ENCODE peak calls at places on chromosomes 11 and 22, in ten cellular contexts. One of them, this sample, is unnamed.

GRCh38 chr11:84022221-84022620 is 736.1 kb upstream of the CCDC90B start:
- DNase-seq in hippocampal formation: peak
- DNase-seq in iris pigment epithelial cell: no peak
- DNase-seq in colonic mucosa: no peak
- DNase-seq in Right ventricle myocardium inferior: no peak
- DNase-seq in AG10803: no peak
- DNase-seq in left ventricle myocardium superior: no peak
- DNase-seq in D341Med: no peak
- DNase-seq in brain microvascular endothelial cell: no peak
- DNase-seq in C1 segment of cervical spinal cord: peak
- DNase-seq in this sample: no peak

GRCh38 chr11:16604784-16605439 is 133.5 kb upstream of the C11orf58 start:
- DNase-seq in iris pigment epithelial cell: no peak
- DNase-seq in colonic mucosa: peak
- DNase-seq in C1 segment of cervical spinal cord: no peak
- DNase-seq in brain microvascular endothelial cell: peak
- DNase-seq in Right ventricle myocardium inferior: peak
- DNase-seq in hippocampal formation: no peak
- DNase-seq in left ventricle myocardium superior: peak
- DNase-seq in AG10803: peak
- DNase-seq in D341Med: peak
- DNase-seq in this sample: peak

GRCh38 chr22:39013923-39014722 is at the start of gene APOBEC3C:
- DNase-seq in Right ventricle myocardium inferior: peak
- DNase-seq in C1 segment of cervical spinal cord: peak
- DNase-seq in colonic mucosa: peak
- DNase-seq in iris pigment epithelial cell: peak
- DNase-seq in left ventricle myocardium superior: peak
- DNase-seq in D341Med: no peak
- DNase-seq in brain microvascular endothelial cell: peak
- DNase-seq in hippocampal formation: no peak
- DNase-seq in AG10803: peak
- DNase-seq in this sample: peak

GRCh38 chr11:76798656-76799055 is 15.5 kb downstream of the TSKU start:
- DNase-seq in brain microvascular endothelial cell: no peak
- DNase-seq in D341Med: no peak
- DNase-seq in iris pigment epithelial cell: no peak
- DNase-seq in colonic mucosa: no peak
- DNase-seq in Right ventricle myocardium inferior: no peak
- DNase-seq in left ventricle myocardium superior: no peak
- DNase-seq in AG10803: no peak
- DNase-seq in C1 segment of cervical spinal cord: no peak
- DNase-seq in hippocampal formation: no peak
- DNase-seq in this sample: no peak

GRCh38 chr22:31105282-31105929 is 2.0 kb downstream of the SELENOM start:
- DNase-seq in Right ventricle myocardium inferior: no peak
- DNase-seq in hippocampal formation: no peak
- DNase-seq in C1 segment of cervical spinal cord: no peak
- DNase-seq in D341Med: no peak
- DNase-seq in brain microvascular endothelial cell: no peak
- DNase-seq in iris pigment epithelial cell: no peak
- DNase-seq in left ventricle myocardium superior: no peak
- DNase-seq in colonic mucosa: no peak
- DNase-seq in AG10803: no peak
- DNase-seq in this sample: no peak

GRCh38 chr22:26579331-26579886 is 10.5 kb downstream of the TPST2 start:
- DNase-seq in AG10803: no peak
- DNase-seq in Right ventricle myocardium inferior: peak
- DNase-seq in colonic mucosa: peak
- DNase-seq in iris pigment epithelial cell: no peak
- DNase-seq in brain microvascular endothelial cell: no peak
- DNase-seq in left ventricle myocardium superior: peak
- DNase-seq in hippocampal formation: no peak
- DNase-seq in C1 segment of cervical spinal cord: no peak
- DNase-seq in D341Med: no peak
- DNase-seq in this sample: no peak

GRCh38 chr11:1884123-1884415 is 7.6 kb downstream of the PRR33 start:
- DNase-seq in AG10803: no peak
- DNase-seq in C1 segment of cervical spinal cord: no peak
- DNase-seq in left ventricle myocardium superior: no peak
- DNase-seq in colonic mucosa: no peak
- DNase-seq in brain microvascular endothelial cell: no peak
- DNase-seq in hippocampal formation: no peak
- DNase-seq in iris pigment epithelial cell: no peak
- DNase-seq in Right ventricle myocardium inferior: peak
- DNase-seq in D341Med: peak
- DNase-seq in this sample: no peak

GRCh38 chr11:128206476-128206875 is 380.9 kb downstream of the ETS1 start:
- DNase-seq in hippocampal formation: no peak
- DNase-seq in colonic mucosa: no peak
- DNase-seq in iris pigment epithelial cell: peak
- DNase-seq in D341Med: no peak
- DNase-seq in brain microvascular endothelial cell: no peak
- DNase-seq in AG10803: no peak
- DNase-seq in Right ventricle myocardium inferior: no peak
- DNase-seq in C1 segment of cervical spinal cord: no peak
- DNase-seq in left ventricle myocardium superior: no peak
- DNase-seq in this sample: no peak

GRCh38 chr11:614583-615452 is 932 bp downstream of the IRF7 start:
- DNase-seq in hippocampal formation: no peak
- DNase-seq in iris pigment epithelial cell: no peak
- DNase-seq in D341Med: no peak
- DNase-seq in brain microvascular endothelial cell: no peak
- DNase-seq in left ventricle myocardium superior: peak
- DNase-seq in C1 segment of cervical spinal cord: no peak
- DNase-seq in colonic mucosa: no peak
- DNase-seq in AG10803: peak
- DNase-seq in Right ventricle myocardium inferior: no peak
- DNase-seq in this sample: no peak

GRCh38 chr11:126319374-126319740 is 15.5 kb downstream of the DCPS start:
- DNase-seq in left ventricle myocardium superior: no peak
- DNase-seq in hippocampal formation: no peak
- DNase-seq in AG10803: peak
- DNase-seq in Right ventricle myocardium inferior: no peak
- DNase-seq in colonic mucosa: no peak
- DNase-seq in D341Med: no peak
- DNase-seq in C1 segment of cervical spinal cord: no peak
- DNase-seq in iris pigment epithelial cell: no peak
- DNase-seq in brain microvascular endothelial cell: no peak
- DNase-seq in this sample: no peak

GRCh38 chr11:84541711-84542340 is 1085.3 kb downstream of the DLG2 start:
- DNase-seq in iris pigment epithelial cell: peak
- DNase-seq in Right ventricle myocardium inferior: no peak
- DNase-seq in hippocampal formation: no peak
- DNase-seq in left ventricle myocardium superior: no peak
- DNase-seq in brain microvascular endothelial cell: peak
- DNase-seq in C1 segment of cervical spinal cord: no peak
- DNase-seq in AG10803: peak
- DNase-seq in colonic mucosa: no peak
- DNase-seq in D341Med: no peak
- DNase-seq in this sample: no peak

GRCh38 chr22:27876684-27877083 is 42.4 kb downstream of the PITPNB start:
- DNase-seq in brain microvascular endothelial cell: peak
- DNase-seq in hippocampal formation: no peak
- DNase-seq in left ventricle myocardium superior: no peak
- DNase-seq in C1 segment of cervical spinal cord: no peak
- DNase-seq in D341Med: peak
- DNase-seq in colonic mucosa: no peak
- DNase-seq in AG10803: peak
- DNase-seq in Right ventricle myocardium inferior: no peak
- DNase-seq in iris pigment epithelial cell: no peak
- DNase-seq in this sample: peak

GRCh38 chr11:18492888-18493287 is 33.9 kb downstream of the TSG101 start:
- DNase-seq in Right ventricle myocardium inferior: no peak
- DNase-seq in colonic mucosa: no peak
- DNase-seq in AG10803: no peak
- DNase-seq in C1 segment of cervical spinal cord: no peak
- DNase-seq in hippocampal formation: no peak
- DNase-seq in iris pigment epithelial cell: peak
- DNase-seq in brain microvascular endothelial cell: no peak
- DNase-seq in left ventricle myocardium superior: no peak
- DNase-seq in D341Med: no peak
- DNase-seq in this sample: no peak

GRCh38 chr11:8906629-8907028 is 4.4 kb upstream of the AKIP1 start:
- DNase-seq in hippocampal formation: no peak
- DNase-seq in D341Med: no peak
- DNase-seq in colonic mucosa: no peak
- DNase-seq in left ventricle myocardium superior: no peak
- DNase-seq in iris pigment epithelial cell: peak
- DNase-seq in AG10803: peak
- DNase-seq in Right ventricle myocardium inferior: no peak
- DNase-seq in brain microvascular endothelial cell: peak
- DNase-seq in C1 segment of cervical spinal cord: no peak
- DNase-seq in this sample: peak

GRCh38 chr22:36332623-36333331 is 55.0 kb downstream of the MYH9 start:
- DNase-seq in iris pigment epithelial cell: peak
- DNase-seq in AG10803: peak
- DNase-seq in brain microvascular endothelial cell: peak
- DNase-seq in colonic mucosa: peak
- DNase-seq in D341Med: no peak
- DNase-seq in hippocampal formation: no peak
- DNase-seq in left ventricle myocardium superior: no peak
- DNase-seq in Right ventricle myocardium inferior: no peak
- DNase-seq in C1 segment of cervical spinal cord: no peak
- DNase-seq in this sample: peak